ENCODE peak calls at places on chromosome 10, in nine cellular contexts. R, I, O, X, P, E, C, F and T are unnamed samples.

GRCh38 chr10:7410800-7411670 is at the start of gene SFMBT2:
- DNase-seq in C (peak; percentile 82), X (peak; percentile 68), P (peak; percentile 78), O (peak; percentile 41), R (peak; percentile 58), E (peak; percentile 66), F (peak; percentile 68), I (no peak), T (peak; percentile 75)

GRCh38 chr10:35236739-35237138 is 99.6 kb upstream of the CCNY start:
- DNase-seq in E (no peak), R (no peak), F (peak; percentile 14), C (peak; percentile 49), O (peak; percentile 18), P (no peak), X (no peak), I (no peak), T (peak; percentile 16)

GRCh38 chr10:99784025-99784730 is 1.7 kb downstream of the ABCC2 start:
- DNase-seq in E (no peak), I (no peak), C (no peak), P (no peak), R (peak; percentile 64), F (no peak), X (no peak), O (peak; percentile 86), T (no peak)

GRCh38 chr10:47414752-47415519 is 30.8 kb upstream of the ZNF488 start:
- DNase-seq in F (no peak), O (no peak), X (no peak), C (no peak), E (no peak), R (no peak), I (no peak), P (no peak), T (no peak)

GRCh38 chr10:44880090-44880715 is 30.9 kb upstream of the TMEM72 start:
- DNase-seq in R (no peak), C (no peak), P (no peak), I (no peak), X (no peak), O (no peak), F (no peak), E (no peak), T (no peak)

GRCh38 chr10:78879621-78880020 is 189.1 kb upstream of the ZMIZ1 start:
- DNase-seq in X (no peak), E (no peak), R (no peak), C (no peak), I (no peak), O (no peak), P (no peak), F (no peak), T (no peak)

GRCh38 chr10:110978204-110978603 is 58.8 kb downstream of the SHOC2 start:
- DNase-seq in X (no peak), O (peak; percentile 30), E (no peak), F (no peak), R (peak; percentile 62), I (no peak), C (no peak), P (no peak), T (no peak)

GRCh38 chr10:125159932-125160855 is at the start of gene CTBP2:
- DNase-seq in R (peak; percentile 43), P (peak; percentile 71), E (no peak), C (peak; percentile 85), I (no peak), X (no peak), O (peak; percentile 67), F (peak; percentile 61), T (peak; percentile 32)

GRCh38 chr10:124213471-124213870 is 120.1 kb upstream of the CHST15 start:
- DNase-seq in C (no peak), P (no peak), E (no peak), R (no peak), F (no peak), I (no peak), O (peak; percentile 71), X (no peak), T (no peak)

GRCh38 chr10:133336131-133337078 is at the start of gene CALY:
- DNase-seq in C (peak; percentile 80), O (no peak), F (peak; percentile 73), X (no peak), E (peak; percentile 91), I (peak; percentile 73), P (no peak), R (peak; percentile 31), T (no peak)

GRCh38 chr10:42177077-42177792 is 461.1 kb downstream of the ZNF33B start:
- DNase-seq in I (no peak), P (peak; percentile 0), C (no peak), O (no peak), F (no peak), X (peak; percentile 0), E (no peak), R (no peak), T (no peak)

GRCh38 chr10:17143055-17143690 is 13.6 kb upstream of the CUBN start:
- DNase-seq in I (no peak), O (no peak), C (no peak), P (no peak), F (no peak), X (no peak), E (no peak), R (no peak), T (no peak)